ENCODE peak calls at places on chromosome 22, in nine cellular contexts. One of them, this sample, is unnamed.

GRCh38 chr22:23070418-23071162 is at the start of gene GNAZ:
- DNase-seq in CD8-positive, alpha-beta memory T cell: no peak
- DNase-seq in effector memory CD8-positive, alpha-beta T cell: no peak
- DNase-seq in M059J: no peak
- DNase-seq in HFFc6: no peak
- DNase-seq in left lung: peak; percentile 34
- DNase-seq in stimulated activated effector memory CD8-positive, alpha-beta T cell treated with anti-CD3 and anti-CD28 coated beads, Interleukin-12 subunit alpha, Interleukin-12 subunit beta, amount 100 ng/mL, for 72 hours: peak; percentile 21
- DNase-seq in effector CD8-positive, alpha-beta T cell: no peak
- DNase-seq in NCI-H1417: peak; percentile 65
- DNase-seq in this sample: no peak

GRCh38 chr22:37274380-37274862 is 7.9 kb upstream of the CYTH4 start:
- DNase-seq in CD8-positive, alpha-beta memory T cell: no peak
- DNase-seq in effector memory CD8-positive, alpha-beta T cell: no peak
- DNase-seq in effector CD8-positive, alpha-beta T cell: no peak
- DNase-seq in stimulated activated effector memory CD8-positive, alpha-beta T cell treated with anti-CD3 and anti-CD28 coated beads, Interleukin-12 subunit alpha, Interleukin-12 subunit beta, amount 100 ng/mL, for 72 hours: no peak
- DNase-seq in NCI-H1417: no peak
- DNase-seq in M059J: no peak
- DNase-seq in HFFc6: no peak
- DNase-seq in left lung: peak; percentile 85
- DNase-seq in this sample: no peak

GRCh38 chr22:44599084-44599483 is 101.1 kb upstream of the RTL6 start:
- DNase-seq in stimulated activated effector memory CD8-positive, alpha-beta T cell treated with anti-CD3 and anti-CD28 coated beads, Interleukin-12 subunit alpha, Interleukin-12 subunit beta, amount 100 ng/mL, for 72 hours: no peak
- DNase-seq in effector CD8-positive, alpha-beta T cell: no peak
- DNase-seq in NCI-H1417: no peak
- DNase-seq in effector memory CD8-positive, alpha-beta T cell: no peak
- DNase-seq in left lung: no peak
- DNase-seq in HFFc6: no peak
- DNase-seq in M059J: no peak
- DNase-seq in CD8-positive, alpha-beta memory T cell: no peak
- DNase-seq in this sample: no peak

GRCh38 chr22:24112188-24112587 is 69.1 kb upstream of the SUSD2 start:
- DNase-seq in NCI-H1417: no peak
- DNase-seq in stimulated activated effector memory CD8-positive, alpha-beta T cell treated with anti-CD3 and anti-CD28 coated beads, Interleukin-12 subunit alpha, Interleukin-12 subunit beta, amount 100 ng/mL, for 72 hours: no peak
- DNase-seq in effector memory CD8-positive, alpha-beta T cell: no peak
- DNase-seq in effector CD8-positive, alpha-beta T cell: no peak
- DNase-seq in CD8-positive, alpha-beta memory T cell: no peak
- DNase-seq in M059J: peak; percentile 47
- DNase-seq in HFFc6: peak; percentile 18
- DNase-seq in left lung: no peak
- DNase-seq in this sample: no peak

GRCh38 chr22:29071261-29072045 is 1.4 kb upstream of the KREMEN1 start:
- DNase-seq in HFFc6: no peak
- DNase-seq in stimulated activated effector memory CD8-positive, alpha-beta T cell treated with anti-CD3 and anti-CD28 coated beads, Interleukin-12 subunit alpha, Interleukin-12 subunit beta, amount 100 ng/mL, for 72 hours: peak; percentile 14
- DNase-seq in effector memory CD8-positive, alpha-beta T cell: no peak
- DNase-seq in CD8-positive, alpha-beta memory T cell: no peak
- DNase-seq in NCI-H1417: peak; percentile 41
- DNase-seq in left lung: peak; percentile 49
- DNase-seq in M059J: no peak
- DNase-seq in effector CD8-positive, alpha-beta T cell: no peak
- DNase-seq in this sample: no peak

GRCh38 chr22:30304495-30305244 is 15.4 kb upstream of the CASTOR1 start:
- DNase-seq in CD8-positive, alpha-beta memory T cell: no peak
- DNase-seq in left lung: no peak
- DNase-seq in M059J: no peak
- DNase-seq in effector memory CD8-positive, alpha-beta T cell: no peak
- DNase-seq in NCI-H1417: peak; percentile 5
- DNase-seq in HFFc6: no peak
- DNase-seq in effector CD8-positive, alpha-beta T cell: no peak
- DNase-seq in stimulated activated effector memory CD8-positive, alpha-beta T cell treated with anti-CD3 and anti-CD28 coated beads, Interleukin-12 subunit alpha, Interleukin-12 subunit beta, amount 100 ng/mL, for 72 hours: no peak
- DNase-seq in this sample: no peak

GRCh38 chr22:19509923-19510322 is 14.3 kb downstream of the CLDN5 start:
- DNase-seq in HFFc6: no peak
- DNase-seq in stimulated activated effector memory CD8-positive, alpha-beta T cell treated with anti-CD3 and anti-CD28 coated beads, Interleukin-12 subunit alpha, Interleukin-12 subunit beta, amount 100 ng/mL, for 72 hours: no peak
- DNase-seq in effector CD8-positive, alpha-beta T cell: no peak
- DNase-seq in effector memory CD8-positive, alpha-beta T cell: no peak
- DNase-seq in NCI-H1417: no peak
- DNase-seq in left lung: no peak
- DNase-seq in M059J: no peak
- DNase-seq in CD8-positive, alpha-beta memory T cell: no peak
- DNase-seq in this sample: no peak

GRCh38 chr22:48886604-48887393 is 940.9 kb downstream of the BRD1 start:
- DNase-seq in HFFc6: no peak
- DNase-seq in effector memory CD8-positive, alpha-beta T cell: no peak
- DNase-seq in M059J: no peak
- DNase-seq in stimulated activated effector memory CD8-positive, alpha-beta T cell treated with anti-CD3 and anti-CD28 coated beads, Interleukin-12 subunit alpha, Interleukin-12 subunit beta, amount 100 ng/mL, for 72 hours: no peak
- DNase-seq in CD8-positive, alpha-beta memory T cell: no peak
- DNase-seq in NCI-H1417: no peak
- DNase-seq in left lung: peak; percentile 12
- DNase-seq in effector CD8-positive, alpha-beta T cell: no peak
- DNase-seq in this sample: no peak

GRCh38 chr22:17114173-17114957 is 6.8 kb downstream of the TMEM121B start:
- DNase-seq in stimulated activated effector memory CD8-positive, alpha-beta T cell treated with anti-CD3 and anti-CD28 coated beads, Interleukin-12 subunit alpha, Interleukin-12 subunit beta, amount 100 ng/mL, for 72 hours: no peak
- DNase-seq in M059J: no peak
- DNase-seq in CD8-positive, alpha-beta memory T cell: no peak
- DNase-seq in NCI-H1417: no peak
- DNase-seq in HFFc6: no peak
- DNase-seq in effector memory CD8-positive, alpha-beta T cell: no peak
- DNase-seq in effector CD8-positive, alpha-beta T cell: no peak
- DNase-seq in left lung: no peak
- DNase-seq in this sample: no peak

GRCh38 chr22:39178206-39179111 is 26.0 kb upstream of the CBX7 start:
- DNase-seq in NCI-H1417: no peak
- DNase-seq in HFFc6: peak; percentile 58
- DNase-seq in M059J: peak; percentile 59
- DNase-seq in effector memory CD8-positive, alpha-beta T cell: no peak
- DNase-seq in CD8-positive, alpha-beta memory T cell: no peak
- DNase-seq in left lung: no peak
- DNase-seq in effector CD8-positive, alpha-beta T cell: no peak
- DNase-seq in stimulated activated effector memory CD8-positive, alpha-beta T cell treated with anti-CD3 and anti-CD28 coated beads, Interleukin-12 subunit alpha, Interleukin-12 subunit beta, amount 100 ng/mL, for 72 hours: no peak
- DNase-seq in this sample: no peak

GRCh38 chr22:47622541-47622940 is 860.1 kb downstream of the TBC1D22A start:
- DNase-seq in NCI-H1417: no peak
- DNase-seq in effector CD8-positive, alpha-beta T cell: no peak
- DNase-seq in effector memory CD8-positive, alpha-beta T cell: no peak
- DNase-seq in left lung: no peak
- DNase-seq in M059J: no peak
- DNase-seq in HFFc6: no peak
- DNase-seq in stimulated activated effector memory CD8-positive, alpha-beta T cell treated with anti-CD3 and anti-CD28 coated beads, Interleukin-12 subunit alpha, Interleukin-12 subunit beta, amount 100 ng/mL, for 72 hours: no peak
- DNase-seq in CD8-positive, alpha-beta memory T cell: no peak
- DNase-seq in this sample: peak; percentile 84

GRCh38 chr22:50310949-50311444 is 3.6 kb upstream of the PLXNB2 start:
- DNase-seq in HFFc6: no peak
- DNase-seq in NCI-H1417: no peak
- DNase-seq in effector CD8-positive, alpha-beta T cell: no peak
- DNase-seq in effector memory CD8-positive, alpha-beta T cell: no peak
- DNase-seq in stimulated activated effector memory CD8-positive, alpha-beta T cell treated with anti-CD3 and anti-CD28 coated beads, Interleukin-12 subunit alpha, Interleukin-12 subunit beta, amount 100 ng/mL, for 72 hours: no peak
- DNase-seq in left lung: peak; percentile 28
- DNase-seq in CD8-positive, alpha-beta memory T cell: no peak
- DNase-seq in M059J: no peak
- DNase-seq in this sample: no peak

GRCh38 chr22:17105143-17106129 is 15.7 kb downstream of the TMEM121B start:
- DNase-seq in CD8-positive, alpha-beta memory T cell: no peak
- DNase-seq in left lung: no peak
- DNase-seq in stimulated activated effector memory CD8-positive, alpha-beta T cell treated with anti-CD3 and anti-CD28 coated beads, Interleukin-12 subunit alpha, Interleukin-12 subunit beta, amount 100 ng/mL, for 72 hours: no peak
- DNase-seq in M059J: no peak
- DNase-seq in NCI-H1417: no peak
- DNase-seq in effector memory CD8-positive, alpha-beta T cell: no peak
- DNase-seq in effector CD8-positive, alpha-beta T cell: no peak
- DNase-seq in HFFc6: no peak
- DNase-seq in this sample: no peak

GRCh38 chr22:22226448-22227187 is 18.0 kb upstream of the VPREB1 start:
- DNase-seq in NCI-H1417: no peak
- DNase-seq in HFFc6: no peak
- DNase-seq in M059J: no peak
- DNase-seq in effector memory CD8-positive, alpha-beta T cell: no peak
- DNase-seq in effector CD8-positive, alpha-beta T cell: no peak
- DNase-seq in left lung: no peak
- DNase-seq in stimulated activated effector memory CD8-positive, alpha-beta T cell treated with anti-CD3 and anti-CD28 coated beads, Interleukin-12 subunit alpha, Interleukin-12 subunit beta, amount 100 ng/mL, for 72 hours: no peak
- DNase-seq in CD8-positive, alpha-beta memory T cell: no peak
- DNase-seq in this sample: no peak

GRCh38 chr22:19105867-19106802 is 16.1 kb downstream of the DGCR2 start:
- DNase-seq in left lung: no peak
- DNase-seq in NCI-H1417: no peak
- DNase-seq in CD8-positive, alpha-beta memory T cell: peak; percentile 24
- DNase-seq in effector memory CD8-positive, alpha-beta T cell: peak; percentile 30
- DNase-seq in effector CD8-positive, alpha-beta T cell: peak; percentile 23
- DNase-seq in HFFc6: no peak
- DNase-seq in M059J: no peak
- DNase-seq in stimulated activated effector memory CD8-positive, alpha-beta T cell treated with anti-CD3 and anti-CD28 coated beads, Interleukin-12 subunit alpha, Interleukin-12 subunit beta, amount 100 ng/mL, for 72 hours: no peak
- DNase-seq in this sample: no peak

GRCh38 chr22:31344369-31345330 is 1.5 kb downstream of the PATZ1 start:
- DNase-seq in M059J: no peak
- DNase-seq in HFFc6: no peak
- DNase-seq in left lung: no peak
- DNase-seq in NCI-H1417: peak; percentile 13
- DNase-seq in stimulated activated effector memory CD8-positive, alpha-beta T cell treated with anti-CD3 and anti-CD28 coated beads, Interleukin-12 subunit alpha, Interleukin-12 subunit beta, amount 100 ng/mL, for 72 hours: no peak
- DNase-seq in effector CD8-positive, alpha-beta T cell: no peak
- DNase-seq in CD8-positive, alpha-beta memory T cell: peak; percentile 21
- DNase-seq in effector memory CD8-positive, alpha-beta T cell: peak; percentile 6
- DNase-seq in this sample: no peak

GRCh38 chr22:19960491-19961200 is 19.0 kb upstream of the TXNRD2 start:
- DNase-seq in left lung: no peak
- DNase-seq in stimulated activated effector memory CD8-positive, alpha-beta T cell treated with anti-CD3 and anti-CD28 coated beads, Interleukin-12 subunit alpha, Interleukin-12 subunit beta, amount 100 ng/mL, for 72 hours: no peak
- DNase-seq in CD8-positive, alpha-beta memory T cell: no peak
- DNase-seq in effector memory CD8-positive, alpha-beta T cell: no peak
- DNase-seq in HFFc6: no peak
- DNase-seq in NCI-H1417: no peak
- DNase-seq in effector CD8-positive, alpha-beta T cell: no peak
- DNase-seq in M059J: no peak
- DNase-seq in this sample: no peak